ENCODE peak calls at places on chromosomes 7 and 10, in five cellular contexts. One of them, this sample, is unnamed.

GRCh38 chr10:75870039-75870645 is 438.7 kb downstream of the LRMDA start:
- DNase-seq in GM12878: no peak
- DNase-seq in K562: no peak
- DNase-seq in HepG2: no peak
- DNase-seq in H1: no peak
- DNase-seq in this sample: no peak

GRCh38 chr7:40888499-40888898 is 753.7 kb downstream of the SUGCT start:
- DNase-seq in H1: no peak
- DNase-seq in GM12878: no peak
- DNase-seq in HepG2: no peak
- DNase-seq in K562: no peak
- DNase-seq in this sample: no peak

GRCh38 chr10:24722131-24722675 is 1.5 kb downstream of the ARHGAP21 start:
- DNase-seq in K562: no peak
- DNase-seq in H1: no peak
- DNase-seq in GM12878: no peak
- DNase-seq in HepG2: no peak
- DNase-seq in this sample: no peak

GRCh38 chr7:81150951-81151361 is 232.1 kb upstream of the SEMA3C start:
- DNase-seq in HepG2: peak
- DNase-seq in H1: no peak
- DNase-seq in K562: no peak
- DNase-seq in GM12878: no peak
- DNase-seq in this sample: no peak

GRCh38 chr7:51301806-51302205 is 14.8 kb downstream of the COBL start:
- DNase-seq in GM12878: no peak
- DNase-seq in K562: no peak
- DNase-seq in HepG2: no peak
- DNase-seq in H1: no peak
- DNase-seq in this sample: no peak

GRCh38 chr7:151251328-151251925 is 2.9 kb upstream of the SMARCD3 start:
- DNase-seq in K562: no peak
- DNase-seq in H1: peak
- DNase-seq in GM12878: no peak
- DNase-seq in HepG2: no peak
- DNase-seq in this sample: no peak

GRCh38 chr10:6973904-6974303 is 393.8 kb upstream of the PRKCQ start:
- DNase-seq in H1: no peak
- DNase-seq in K562: no peak
- DNase-seq in HepG2: no peak
- DNase-seq in GM12878: no peak
- DNase-seq in this sample: no peak

GRCh38 chr10:14086596-14086995 is 244.1 kb downstream of the FRMD4A start:
- DNase-seq in H1: no peak
- DNase-seq in GM12878: no peak
- DNase-seq in K562: no peak
- DNase-seq in HepG2: no peak
- DNase-seq in this sample: no peak

GRCh38 chr10:48504141-48504885 is 100.6 kb downstream of the ARHGAP22 start:
- DNase-seq in K562: no peak
- DNase-seq in GM12878: no peak
- DNase-seq in HepG2: no peak
- DNase-seq in H1: peak
- DNase-seq in this sample: no peak

GRCh38 chr7:55086413-55087201 is 67.8 kb downstream of the EGFR start:
- DNase-seq in HepG2: peak
- DNase-seq in GM12878: peak
- DNase-seq in K562: no peak
- DNase-seq in H1: no peak
- DNase-seq in this sample: peak

GRCh38 chr7:125468855-125469174 is 539.2 kb upstream of the POT1 start:
- DNase-seq in GM12878: no peak
- DNase-seq in K562: no peak
- DNase-seq in H1: no peak
- DNase-seq in HepG2: no peak
- DNase-seq in this sample: no peak

GRCh38 chr7:27094304-27095049 is 1.3 kb downstream of the HOXA1 start:
- DNase-seq in GM12878: no peak
- DNase-seq in H1: no peak
- DNase-seq in K562: no peak
- DNase-seq in HepG2: no peak
- DNase-seq in this sample: no peak

GRCh38 chr10:15213461-15213861 is 45.0 kb upstream of the NMT2 start:
- DNase-seq in K562: no peak
- DNase-seq in GM12878: no peak
- DNase-seq in H1: no peak
- DNase-seq in HepG2: no peak
- DNase-seq in this sample: no peak

GRCh38 chr10:119207713-119208552 is 562 bp downstream of the GRK5 start:
- DNase-seq in HepG2: peak
- DNase-seq in K562: no peak
- DNase-seq in H1: peak
- DNase-seq in GM12878: no peak
- DNase-seq in this sample: no peak

GRCh38 chr10:12332572-12333381 is 16.6 kb upstream of the CAMK1D start:
- DNase-seq in H1: no peak
- DNase-seq in GM12878: no peak
- DNase-seq in HepG2: no peak
- DNase-seq in K562: no peak
- DNase-seq in this sample: no peak

GRCh38 chr7:28348631-28349030 is 63.7 kb upstream of the CREB5 start:
- DNase-seq in GM12878: no peak
- DNase-seq in K562: no peak
- DNase-seq in HepG2: no peak
- DNase-seq in H1: no peak
- DNase-seq in this sample: no peak

GRCh38 chr7:104883718-104884452 is 130.1 kb upstream of the KMT2E start:
- DNase-seq in K562: peak
- DNase-seq in H1: peak
- DNase-seq in HepG2: peak
- DNase-seq in GM12878: peak
- DNase-seq in this sample: peak

GRCh38 chr10:60914676-60915075 is 29.3 kb downstream of the RHOBTB1 start:
- DNase-seq in H1: no peak
- DNase-seq in GM12878: no peak
- DNase-seq in HepG2: no peak
- DNase-seq in K562: no peak
- DNase-seq in this sample: no peak

GRCh38 chr10:31121074-31121685 is 89.5 kb upstream of the ZNF438 start:
- DNase-seq in K562: no peak
- DNase-seq in HepG2: no peak
- DNase-seq in H1: peak
- DNase-seq in GM12878: no peak
- DNase-seq in this sample: no peak

GRCh38 chr10:48506147-48506917 is 98.5 kb downstream of the ARHGAP22 start:
- DNase-seq in HepG2: peak
- DNase-seq in K562: peak
- DNase-seq in H1: peak
- DNase-seq in GM12878: no peak
- DNase-seq in this sample: peak

GRCh38 chr10:21173433-21173963 is 276.4 kb upstream of the NEBL start:
- DNase-seq in K562: no peak
- DNase-seq in H1: peak
- DNase-seq in HepG2: no peak
- DNase-seq in GM12878: no peak
- DNase-seq in this sample: no peak

GRCh38 chr7:129351320-129351719 is 82.9 kb upstream of the STRIP2 start:
- DNase-seq in K562: no peak
- DNase-seq in GM12878: no peak
- DNase-seq in HepG2: no peak
- DNase-seq in H1: no peak
- DNase-seq in this sample: no peak

GRCh38 chr10:122181055-122181732 is 89.9 kb upstream of the BTBD16 start:
- DNase-seq in GM12878: no peak
- DNase-seq in K562: no peak
- DNase-seq in H1: no peak
- DNase-seq in HepG2: no peak
- DNase-seq in this sample: no peak

GRCh38 chr10:132972149-132972985 is 30.0 kb upstream of the CFAP46 start:
- DNase-seq in H1: no peak
- DNase-seq in GM12878: no peak
- DNase-seq in HepG2: no peak
- DNase-seq in K562: no peak
- DNase-seq in this sample: no peak

GRCh38 chr10:80211786-80212185 is 6.4 kb upstream of the ANXA11 start:
- DNase-seq in HepG2: no peak
- DNase-seq in K562: peak
- DNase-seq in H1: no peak
- DNase-seq in GM12878: no peak
- DNase-seq in this sample: no peak

GRCh38 chr10:49783645-49784044 is 21.5 kb upstream of the OGDHL start:
- DNase-seq in GM12878: no peak
- DNase-seq in H1: no peak
- DNase-seq in K562: no peak
- DNase-seq in HepG2: no peak
- DNase-seq in this sample: no peak

GRCh38 chr7:47581821-47582747 is at the start of gene TNS3:
- DNase-seq in K562: no peak
- DNase-seq in HepG2: no peak
- DNase-seq in H1: peak
- DNase-seq in GM12878: no peak
- DNase-seq in this sample: no peak

GRCh38 chr7:26393855-26394254 is 102.2 kb downstream of the SNX10 start:
- DNase-seq in HepG2: no peak
- DNase-seq in K562: no peak
- DNase-seq in H1: no peak
- DNase-seq in GM12878: no peak
- DNase-seq in this sample: no peak

GRCh38 chr10:129945941-129946760 is 17.9 kb downstream of the EBF3 start:
- DNase-seq in HepG2: no peak
- DNase-seq in GM12878: no peak
- DNase-seq in H1: no peak
- DNase-seq in K562: no peak
- DNase-seq in this sample: no peak

GRCh38 chr10:120423350-120424197 is 33.5 kb upstream of the PLPP4 start:
- DNase-seq in HepG2: peak
- DNase-seq in GM12878: no peak
- DNase-seq in H1: peak
- DNase-seq in K562: peak
- DNase-seq in this sample: peak

GRCh38 chr10:36943534-36943933 is 181.9 kb upstream of the ANKRD30A start:
- DNase-seq in K562: no peak
- DNase-seq in GM12878: no peak
- DNase-seq in H1: no peak
- DNase-seq in HepG2: no peak
- DNase-seq in this sample: no peak

GRCh38 chr10:100859204-100859763 is 53.5 kb upstream of the SLF2 start:
- DNase-seq in GM12878: no peak
- DNase-seq in HepG2: no peak
- DNase-seq in K562: no peak
- DNase-seq in H1: no peak
- DNase-seq in this sample: no peak

GRCh38 chr7:132135986-132136385 is 440.3 kb downstream of the PLXNA4 start:
- DNase-seq in K562: no peak
- DNase-seq in GM12878: no peak
- DNase-seq in H1: no peak
- DNase-seq in HepG2: no peak
- DNase-seq in this sample: no peak

GRCh38 chr10:133162178-133162909 is 2.3 kb downstream of the KNDC1 start:
- DNase-seq in H1: no peak
- DNase-seq in HepG2: peak
- DNase-seq in K562: no peak
- DNase-seq in GM12878: no peak
- DNase-seq in this sample: no peak

GRCh38 chr10:111273635-111274034 is 196.8 kb downstream of the ADRA2A start:
- DNase-seq in HepG2: no peak
- DNase-seq in GM12878: no peak
- DNase-seq in K562: no peak
- DNase-seq in H1: no peak
- DNase-seq in this sample: no peak
- TF ChIP-seq ZNF274 in HepG2: no peak
- TF ChIP-seq ZNF274 in GM12878: no peak
- TF ChIP-seq ZNF274 in K562: no peak
- TF ChIP-seq ZNF274 in H1: no peak
- TF ChIP-seq ZNF274 in this sample: no peak

DNA sequence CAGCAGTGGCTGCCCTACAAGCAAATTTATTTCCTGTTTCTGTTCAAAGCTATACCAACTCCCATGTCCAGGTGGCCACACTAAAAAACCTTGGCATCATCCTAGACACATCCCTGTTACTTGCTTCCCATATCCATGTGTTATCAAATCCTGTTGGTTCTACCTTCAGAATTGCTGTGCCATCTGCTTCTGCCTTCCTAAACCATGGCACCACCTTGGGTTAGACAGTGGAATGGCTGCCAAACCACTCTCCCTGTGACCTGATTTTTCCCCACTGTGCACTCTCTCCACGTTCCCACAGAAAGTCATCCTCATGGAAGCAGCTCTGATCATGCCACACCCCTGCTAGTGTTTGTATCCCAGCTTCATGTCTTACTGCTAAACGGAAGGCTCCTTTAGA is 697.6 kb upstream of the GALNT17 start:
- DNase-seq in GM12878: no peak
- DNase-seq in HepG2: no peak
- DNase-seq in H1: no peak
- DNase-seq in K562: no peak
- DNase-seq in this sample: no peak
- TF ChIP-seq MAX in GM12878: no peak
- TF ChIP-seq MAX in HepG2: no peak
- TF ChIP-seq MAX in H1: no peak
- TF ChIP-seq MAX in K562: no peak
- TF ChIP-seq MAX in this sample: no peak

GRCh38 chr10:113665806-113666354 is 2.0 kb upstream of the NRAP start:
- DNase-seq in K562: peak
- DNase-seq in H1: no peak
- DNase-seq in HepG2: no peak
- DNase-seq in GM12878: no peak
- DNase-seq in this sample: no peak
- TF ChIP-seq CEBPB in K562: no peak
- TF ChIP-seq CEBPB in H1: no peak
- TF ChIP-seq CEBPB in HepG2: no peak
- TF ChIP-seq CEBPB in GM12878: no peak
- TF ChIP-seq CEBPB in this sample: no peak

GRCh38 chr7:91719008-91719407 is 161.5 kb downstream of the MTERF1 start:
- DNase-seq in GM12878: no peak
- DNase-seq in H1: no peak
- DNase-seq in K562: no peak
- DNase-seq in HepG2: no peak
- DNase-seq in this sample: no peak

GRCh38 chr7:91720255-91720937 is 160.1 kb downstream of the MTERF1 start:
- DNase-seq in HepG2: no peak
- DNase-seq in K562: no peak
- DNase-seq in GM12878: no peak
- DNase-seq in H1: no peak
- DNase-seq in this sample: no peak

GRCh38 chr7:91718071-91718470 is 162.4 kb downstream of the MTERF1 start:
- DNase-seq in HepG2: no peak
- DNase-seq in H1: no peak
- DNase-seq in K562: no peak
- DNase-seq in GM12878: no peak
- DNase-seq in this sample: no peak

GRCh38 chr7:91722831-91723230 is 157.7 kb downstream of the MTERF1 start:
- DNase-seq in GM12878: no peak
- DNase-seq in HepG2: no peak
- DNase-seq in H1: no peak
- DNase-seq in K562: no peak
- DNase-seq in this sample: no peak
- TF ChIP-seq ZNF274 in GM12878: no peak
- TF ChIP-seq ZNF274 in HepG2: no peak
- TF ChIP-seq ZNF274 in H1: no peak
- TF ChIP-seq ZNF274 in K562: no peak
- TF ChIP-seq ZNF274 in this sample: no peak

GRCh38 chr7:673681-674453 is 52.6 kb upstream of the DNAAF5 start:
- DNase-seq in HepG2: no peak
- DNase-seq in K562: no peak
- DNase-seq in H1: no peak
- DNase-seq in GM12878: no peak
- DNase-seq in this sample: no peak
- TF ChIP-seq MAX in HepG2: no peak
- TF ChIP-seq MAX in K562: no peak
- TF ChIP-seq MAX in H1: no peak
- TF ChIP-seq MAX in GM12878: no peak
- TF ChIP-seq MAX in this sample: no peak